ENCODE peak calls at places on chromosomes 2 and 18, in seven cellular contexts. Z, E, W, N, C, H and B are unnamed samples.

GRCh38 chr2:191656389-191656788 is 21.5 kb upstream of the NABP1 start:
- DNase-seq in Z (peak), E (no peak), W (peak), N (no peak), C (no peak), H (no peak), B (no peak)

GRCh38 chr2:203600286-203600685 is 65.2 kb upstream of the RAPH1 start:
- DNase-seq in Z (no peak), E (no peak), W (no peak), N (no peak), C (peak), H (no peak), B (no peak)

GRCh38 chr18:78776151-78776550 is 203.5 kb upstream of the SALL3 start:
- DNase-seq in Z (no peak), E (no peak), W (no peak), N (peak), C (no peak), H (no peak), B (no peak)

GRCh38 chr2:11065833-11066232 is 89.4 kb upstream of the SLC66A3 start:
- DNase-seq in Z (no peak), E (no peak), W (no peak), N (no peak), C (no peak), H (no peak), B (no peak)

GRCh38 chr2:55946793-55947192 is 23.2 kb upstream of the EFEMP1 start:
- DNase-seq in Z (no peak), E (no peak), W (no peak), N (no peak), C (no peak), H (no peak), B (no peak)

GRCh38 chr2:88692187-88692586 is 714 bp downstream of the RPIA start:
- DNase-seq in Z (peak), E (peak), W (peak), N (no peak), C (no peak), H (no peak), B (no peak)

GRCh38 chr18:37985126-37985525 is 419.5 kb upstream of the CELF4 start:
- DNase-seq in Z (no peak), E (no peak), W (no peak), N (no peak), C (peak), H (no peak), B (no peak)

GRCh38 chr2:46305767-46306166 is 8.6 kb downstream of the EPAS1 start:
- DNase-seq in Z (no peak), E (no peak), W (no peak), N (peak), C (no peak), H (no peak), B (no peak)

GRCh38 chr2:60230037-60230436 is 323.4 kb downstream of the BCL11A start:
- DNase-seq in Z (no peak), E (no peak), W (no peak), N (no peak), C (no peak), H (no peak), B (no peak)

GRCh38 chr2:224242543-224242942 is 159.4 kb downstream of the FAM124B start:
- DNase-seq in Z (peak), E (no peak), W (peak), N (no peak), C (no peak), H (no peak), B (no peak)

GRCh38 chr2:109398616-109399015 is 215.2 kb downstream of the SEPTIN10 start:
- DNase-seq in Z (no peak), E (no peak), W (no peak), N (no peak), C (no peak), H (no peak), B (no peak)

GRCh38 chr2:66691199-66691975 is 256.5 kb downstream of the MEIS1 start:
- DNase-seq in Z (peak), E (no peak), W (no peak), N (no peak), C (no peak), H (no peak), B (no peak)

GRCh38 chr2:20422679-20423271 is 24.1 kb upstream of the RHOB start:
- DNase-seq in Z (peak), E (no peak), W (peak), N (no peak), C (peak), H (no peak), B (no peak)

GRCh38 chr2:147792966-147793617 is 51.7 kb upstream of the ACVR2A start:
- DNase-seq in Z (peak), E (no peak), W (peak), N (no peak), C (peak), H (no peak), B (no peak)

GRCh38 chr18:34219651-34220050 is 5.1 kb downstream of the NOL4 start:
- DNase-seq in Z (no peak), E (no peak), W (no peak), N (no peak), C (peak), H (no peak), B (no peak)

GRCh38 chr2:120260736-120261135 is 8.1 kb downstream of the RALB start:
- DNase-seq in Z (no peak), E (no peak), W (no peak), N (no peak), C (no peak), H (no peak), B (no peak)

GRCh38 chr2:18304849-18305248 is 255.6 kb downstream of the RDH14 start:
- DNase-seq in Z (no peak), E (no peak), W (peak), N (no peak), C (no peak), H (no peak), B (no peak)

GRCh38 chr2:127084611-127085031 is 22.3 kb downstream of the BIN1 start:
- DNase-seq in Z (no peak), E (no peak), W (no peak), N (no peak), C (no peak), H (no peak), B (no peak)

GRCh38 chr2:127199223-127199622 is 20.9 kb downstream of the CYP27C1 start:
- DNase-seq in Z (no peak), E (no peak), W (no peak), N (peak), C (no peak), H (no peak), B (no peak)

GRCh38 chr2:21317131-21317530 is 193.4 kb downstream of the TDRD15 start:
- DNase-seq in Z (no peak), E (peak), W (peak), N (no peak), C (peak), H (no peak), B (no peak)

GRCh38 chr2:37872192-37872545 is 52.9 kb upstream of the RMDN2 start:
- DNase-seq in Z (no peak), E (no peak), W (no peak), N (no peak), C (no peak), H (no peak), B (no peak)

GRCh38 chr18:27599202-27599829 is 414.2 kb upstream of the CHST9 start:
- DNase-seq in Z (peak), E (peak), W (peak), N (no peak), C (peak), H (no peak), B (no peak)

GRCh38 chr2:51866361-51866760 is 834.4 kb upstream of the NRXN1 start:
- DNase-seq in Z (no peak), E (no peak), W (peak), N (no peak), C (no peak), H (no peak), B (no peak)

GRCh38 chr18:59629894-59630293 is 67.3 kb downstream of the CCBE1 start:
- DNase-seq in Z (no peak), E (no peak), W (peak), N (peak), C (no peak), H (no peak), B (no peak)

GRCh38 chr2:211744379-211744778 is 794.2 kb downstream of the ERBB4 start:
- DNase-seq in Z (no peak), E (no peak), W (no peak), N (no peak), C (peak), H (no peak), B (no peak)

GRCh38 chr2:80361904-80362303 is 57.4 kb upstream of the LRRTM1 start:
- DNase-seq in Z (no peak), E (no peak), W (no peak), N (no peak), C (no peak), H (no peak), B (no peak)

GRCh38 chr18:59885579-59886163 is 14.1 kb upstream of the PMAIP1 start:
- DNase-seq in Z (peak), E (peak), W (peak), N (no peak), C (no peak), H (peak), B (no peak)

GRCh38 chr18:44811586-44812125 is 131.0 kb downstream of the SETBP1 start:
- DNase-seq in Z (no peak), E (no peak), W (no peak), N (no peak), C (no peak), H (no peak), B (no peak)

GRCh38 chr2:108855194-108855593 is 68.6 kb downstream of the CCDC138 start:
- DNase-seq in Z (peak), E (no peak), W (peak), N (no peak), C (no peak), H (peak), B (no peak)

GRCh38 chr2:232103140-232103737 is 141.7 kb downstream of the DIS3L2 start:
- DNase-seq in Z (peak), E (no peak), W (peak), N (no peak), C (no peak), H (no peak), B (no peak)

GRCh38 chr2:173101687-173102086 is 26.0 kb downstream of the MAP3K20 start:
- DNase-seq in Z (peak), E (peak), W (peak), N (no peak), C (no peak), H (peak), B (no peak)

GRCh38 chr2:11104794-11105660 is 50.2 kb upstream of the SLC66A3 start:
- DNase-seq in Z (no peak), E (no peak), W (no peak), N (peak), C (no peak), H (peak), B (no peak)

GRCh38 chr2:206305523-206306245 is 31.2 kb downstream of the ZDBF2 start:
- DNase-seq in Z (no peak), E (no peak), W (no peak), N (no peak), C (no peak), H (peak), B (no peak)

GRCh38 chr2:144211826-144212225 is 308.1 kb downstream of the ZEB2 start:
- DNase-seq in Z (no peak), E (no peak), W (peak), N (no peak), C (no peak), H (no peak), B (no peak)

DNA sequence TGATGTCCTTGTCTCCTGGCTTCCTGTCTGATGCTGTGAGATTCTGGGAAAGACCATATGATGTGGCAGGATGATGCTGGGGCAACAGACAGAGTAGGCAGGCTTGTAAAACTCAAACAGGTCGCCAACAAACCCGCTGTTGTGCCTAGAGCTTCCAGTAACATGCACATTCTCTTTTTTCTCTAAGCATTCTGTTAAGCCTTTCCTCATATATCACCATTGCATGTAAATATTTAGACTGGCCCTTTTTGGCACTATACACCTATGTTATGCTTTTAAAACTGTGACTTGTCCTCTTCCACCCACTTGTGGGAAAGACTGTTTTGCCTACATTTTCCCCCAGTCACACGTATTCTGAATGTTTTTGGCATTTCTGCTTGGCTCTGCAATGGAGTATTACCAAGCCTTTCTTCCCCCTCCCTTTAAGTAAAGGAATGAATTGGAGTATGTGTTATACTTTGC is 250.4 kb upstream of the TANK start:
- DNase-seq in Z (peak), E (no peak), W (no peak), N (no peak), C (no peak), H (no peak), B (no peak)
- TF ChIP-seq CTCF in Z (no peak), E (no peak), W (no peak), N (no peak), C (no peak), H (no peak), B (peak)

GRCh38 chr18:54330768-54331548 is 26.7 kb downstream of the STARD6 start:
- DNase-seq in Z (no peak), E (no peak), W (no peak), N (no peak), C (no peak), H (no peak), B (no peak)
- TF ChIP-seq CTCF in Z (no peak), E (no peak), W (peak), N (no peak), C (no peak), H (peak), B (peak)

DNA sequence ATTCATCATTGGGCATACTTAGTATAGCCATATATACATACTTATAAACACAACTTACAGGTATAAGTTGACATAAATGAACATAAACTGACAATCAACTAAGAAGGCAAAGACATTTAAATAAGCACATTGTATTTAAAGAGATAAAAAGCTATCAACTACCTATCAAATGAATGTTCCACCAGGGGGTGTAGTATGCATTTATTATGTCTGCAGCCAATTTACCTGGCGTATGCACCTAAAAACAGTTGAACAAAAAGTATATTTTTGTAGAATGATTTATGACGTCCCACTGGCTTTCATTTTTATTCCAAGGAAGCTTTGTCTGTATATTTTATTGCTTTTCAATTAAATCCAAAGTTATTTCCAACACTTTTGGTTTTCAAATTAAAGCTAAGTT is 323.5 kb downstream of the AFF3 start:
- DNase-seq in Z (peak), E (no peak), W (peak), N (no peak), C (no peak), H (no peak), B (no peak)
- TF ChIP-seq CTCF in Z (peak), E (peak), W (peak), N (no peak), C (peak), H (no peak), B (peak)

GRCh38 chr2:149189769-149190168 is 140.6 kb upstream of the LYPD6 start:
- DNase-seq in Z (no peak), E (no peak), W (no peak), N (no peak), C (no peak), H (no peak), B (no peak)
- TF ChIP-seq CTCF in Z (no peak), E (no peak), W (no peak), N (no peak), C (no peak), H (no peak), B (no peak)

DNA sequence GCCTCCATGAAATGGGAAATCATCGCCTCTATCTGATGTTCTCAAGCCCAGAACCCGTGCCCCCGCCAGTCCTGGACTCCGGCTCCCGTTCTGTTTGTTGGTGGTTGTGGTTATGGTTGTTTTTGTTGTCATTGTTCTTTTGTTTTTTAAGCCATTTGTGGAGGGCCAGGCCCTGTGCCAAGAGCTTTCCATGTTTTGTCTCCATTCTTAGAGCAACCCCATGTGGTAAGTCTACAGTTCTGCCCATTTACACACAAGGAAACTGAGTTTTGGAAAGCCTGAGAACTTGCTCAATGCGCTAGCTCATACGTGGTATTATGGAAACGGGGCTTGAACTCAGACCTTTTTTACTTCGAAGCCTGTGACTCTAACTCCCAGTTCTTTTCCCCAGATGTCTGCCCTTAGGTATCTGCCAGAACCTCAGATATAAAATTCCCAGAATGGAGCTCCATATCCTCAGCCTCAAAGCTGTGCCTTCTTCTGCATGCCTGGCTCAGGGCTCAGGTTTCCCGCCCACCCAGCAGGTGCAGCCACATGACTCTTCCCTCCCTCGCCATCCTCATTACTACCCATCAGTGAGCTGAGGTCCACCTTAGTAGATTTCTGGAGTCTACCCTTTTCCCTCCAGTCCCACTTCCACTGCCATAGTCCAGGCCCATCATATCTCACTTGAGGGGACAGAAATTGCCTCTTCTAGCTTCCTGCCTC is 194.1 kb downstream of the KLHL29 start:
- DNase-seq in Z (no peak), E (no peak), W (peak), N (no peak), C (no peak), H (no peak), B (peak)
- TF ChIP-seq CTCF in Z (peak), E (no peak), W (peak), N (no peak), C (no peak), H (no peak), B (no peak)

DNA sequence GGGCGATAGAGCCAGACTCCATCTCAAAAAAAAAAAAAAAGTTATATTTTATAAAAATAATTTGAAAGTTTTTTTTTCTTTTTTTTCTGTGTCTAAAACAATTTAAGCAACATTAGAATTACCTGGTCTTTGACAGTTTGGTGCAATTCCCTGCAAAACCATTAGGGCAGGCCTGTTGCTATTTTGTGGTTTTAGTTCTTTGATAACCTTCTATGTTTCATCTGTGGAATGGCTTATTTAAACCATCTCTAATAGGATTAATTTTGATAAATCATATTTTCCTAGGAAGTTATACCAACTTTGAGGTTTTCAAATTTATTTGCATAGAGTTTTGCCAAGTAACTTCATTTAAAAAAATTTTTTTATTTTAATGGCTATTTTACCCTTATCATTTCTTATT is 141.2 kb upstream of the TWIST2 start:
- DNase-seq in Z (no peak), E (no peak), W (no peak), N (no peak), C (no peak), H (no peak), B (no peak)
- TF ChIP-seq CTCF in Z (peak), E (no peak), W (peak), N (no peak), C (peak), H (no peak), B (peak)

GRCh38 chr2:114201781-114202180 is 240.7 kb upstream of the DPP10 start:
- DNase-seq in Z (no peak), E (no peak), W (no peak), N (no peak), C (no peak), H (no peak), B (no peak)
- TF ChIP-seq CTCF in Z (peak), E (no peak), W (no peak), N (no peak), C (peak), H (peak), B (peak)

DNA sequence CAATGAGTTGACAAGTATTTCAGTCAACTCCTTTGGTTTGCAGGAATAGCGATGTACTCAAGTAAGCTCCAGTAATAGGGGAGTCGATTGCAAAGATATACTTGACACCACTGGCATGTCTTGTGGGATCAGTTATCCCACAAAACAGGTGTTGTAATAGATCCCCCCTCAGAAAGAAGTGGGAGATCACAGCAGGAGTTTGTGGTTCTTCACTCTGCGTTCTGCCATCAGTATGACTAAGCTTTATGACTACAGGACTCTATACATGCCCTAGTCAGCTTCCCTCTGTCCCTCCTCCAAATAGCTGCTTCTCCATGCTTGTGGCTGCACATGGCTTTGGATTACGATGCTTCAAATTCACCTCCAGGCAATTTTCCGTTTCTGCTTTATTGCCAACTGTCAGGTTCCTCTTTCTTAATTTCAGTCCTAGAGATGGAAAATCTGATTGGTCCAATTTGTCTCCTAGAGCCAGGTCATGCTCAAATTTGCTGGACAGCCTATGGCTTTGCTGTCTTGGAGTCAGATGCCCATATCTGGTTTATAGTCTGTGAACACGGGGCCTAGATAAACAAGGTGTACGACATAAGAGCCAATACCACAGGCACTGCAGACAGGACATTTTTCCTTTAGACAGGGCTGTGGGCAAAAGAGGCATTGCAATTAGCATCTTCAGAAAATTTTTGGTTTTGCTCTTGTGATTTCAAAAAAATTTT is 221.7 kb downstream of the PAX3 start:
- DNase-seq in Z (no peak), E (no peak), W (no peak), N (no peak), C (no peak), H (no peak), B (no peak)
- TF ChIP-seq CTCF in Z (no peak), E (no peak), W (no peak), N (no peak), C (no peak), H (no peak), B (no peak)

GRCh38 chr2:953975-954686 is 3.5 kb downstream of the SNTG2 start:
- DNase-seq in Z (peak), E (no peak), W (peak), N (no peak), C (no peak), H (no peak), B (no peak)
- TF ChIP-seq CTCF in Z (no peak), E (no peak), W (peak), N (no peak), C (no peak), H (no peak), B (peak)

GRCh38 chr2:35114765-35115164 is 1240.8 kb upstream of the CRIM1 start:
- DNase-seq in Z (no peak), E (no peak), W (no peak), N (no peak), C (peak), H (no peak), B (no peak)
- TF ChIP-seq CTCF in Z (no peak), E (peak), W (no peak), N (no peak), C (peak), H (no peak), B (peak)